ENCODE peak calls at places on chromosomes 5 and 9, in seven cellular contexts. O is GM20000, S is BE2C, B is tibial nerve, C is transverse colon, I is WTC11, G is endothelial cell. D is an unnamed sample.

GRCh38 chr5:1324301-1324700 is 20.6 kb downstream of the CLPTM1L start:
- DNase-seq in G (no peak), S (no peak), O (no peak), B (no peak), I (no peak), C (no peak), D (no peak)

GRCh38 chr9:124720429-124721108 is 50.5 kb downstream of the NR6A1 start:
- DNase-seq in I (no peak), S (no peak), C (no peak), O (no peak), B (no peak), G (no peak), D (no peak)

GRCh38 chr5:174793076-174793475 is 68.7 kb downstream of the MSX2 start:
- DNase-seq in I (no peak), C (no peak), O (no peak), G (no peak), B (no peak), S (no peak), D (no peak)

GRCh38 chr5:160438316-160439204 is 16.9 kb downstream of the PTTG1 start:
- DNase-seq in C (peak; percentile 63), G (peak; percentile 60), O (peak; percentile 44), I (peak; percentile 43), B (no peak), S (peak; percentile 62), D (no peak)

GRCh38 chr9:137280478-137281344 is 3.2 kb downstream of the TOR4A start:
- DNase-seq in C (no peak), G (peak; percentile 71), B (no peak), I (peak; percentile 66), S (peak; percentile 77), O (peak; percentile 87), D (no peak)

GRCh38 chr9:14362175-14362574 is 48.2 kb upstream of the NFIB start:
- DNase-seq in B (no peak), C (no peak), G (no peak), O (no peak), I (no peak), S (no peak), D (no peak)

GRCh38 chr9:34575775-34576592 is 13.5 kb downstream of the CNTFR start:
- DNase-seq in B (no peak), C (peak; percentile 54), S (no peak), I (no peak), O (no peak), G (no peak), D (no peak)

GRCh38 chr9:121271368-121272351 is 3.7 kb downstream of the GSN start:
- DNase-seq in O (no peak), B (no peak), S (no peak), G (no peak), I (no peak), C (no peak), D (peak; percentile 67)

GRCh38 chr9:120343416-120343815 is 236.6 kb downstream of the CDK5RAP2 start:
- DNase-seq in S (no peak), G (no peak), C (no peak), I (no peak), O (no peak), B (no peak), D (no peak)

GRCh38 chr9:132506907-132507669 is 75.3 kb upstream of the BARHL1 start:
- DNase-seq in O (no peak), S (peak; percentile 70), I (no peak), C (no peak), G (no peak), B (no peak), D (no peak)

GRCh38 chr5:101728933-101729332 is 567.2 kb downstream of the SLCO4C1 start:
- DNase-seq in I (no peak), S (peak; percentile 6), C (no peak), B (no peak), O (no peak), G (no peak), D (no peak)
- TF ChIP-seq CTCF in I (no peak), S (peak; percentile 63), C (no peak), B (no peak), O (no peak), G (no peak), D (no peak)

GRCh38 chr9:114235113-114235589 is 79.8 kb downstream of the COL27A1 start:
- DNase-seq in B (no peak), S (no peak), C (no peak), O (no peak), G (no peak), I (no peak), D (no peak)

GRCh38 chr9:114231218-114232090 is 76.1 kb downstream of the COL27A1 start:
- DNase-seq in C (no peak), G (no peak), S (no peak), I (no peak), O (no peak), B (no peak), D (no peak)

GRCh38 chr9:114232091-114232440 is 76.7 kb downstream of the COL27A1 start:
- DNase-seq in I (no peak), O (no peak), B (no peak), C (no peak), S (no peak), G (no peak), D (no peak)

GRCh38 chr9:114236391-114237138 is 81.2 kb downstream of the COL27A1 start:
- DNase-seq in I (no peak), B (no peak), C (no peak), S (no peak), G (no peak), O (no peak), D (no peak)

DNA sequence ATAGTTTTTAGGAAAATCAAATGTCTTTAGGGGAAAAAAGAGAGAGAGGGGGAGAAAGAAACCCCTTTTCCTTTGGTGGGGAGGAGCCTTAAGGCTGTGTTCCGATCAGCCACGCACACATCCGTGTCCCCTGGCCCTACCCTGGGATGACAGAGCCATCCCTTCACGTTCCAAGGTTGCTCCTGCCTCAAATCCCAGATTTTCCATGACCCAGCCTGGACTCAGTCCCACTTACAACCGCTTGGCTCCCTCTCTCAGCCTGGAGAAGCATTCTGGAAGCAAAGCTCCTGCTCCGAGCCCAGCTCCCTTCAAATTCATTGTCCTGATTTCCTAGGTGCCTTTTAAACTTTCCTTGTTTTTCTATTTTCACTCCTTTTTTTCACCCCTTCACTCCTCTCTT is 78.5 kb downstream of the COL27A1 start:
- DNase-seq in B (no peak), O (no peak), I (no peak), G (no peak), C (peak; percentile 32), S (no peak), D (no peak)
- TF ChIP-seq CTCF in B (no peak), O (no peak), I (no peak), G (no peak), C (no peak), S (no peak), D (no peak)

DNA sequence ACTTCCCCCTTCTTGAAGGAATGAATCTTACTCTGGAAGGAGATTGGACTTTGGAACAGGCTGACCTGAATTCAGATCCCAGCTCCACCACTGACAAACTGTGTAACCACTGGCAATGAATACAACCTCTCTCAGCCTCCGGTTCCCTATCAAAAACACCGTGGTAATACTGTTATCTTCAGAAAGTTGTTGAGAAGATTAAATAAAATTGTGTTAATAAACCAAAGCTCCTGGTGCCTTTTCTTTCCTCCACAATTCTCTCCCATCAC is 99.7 kb upstream of the RAI14 start:
- DNase-seq in S (no peak), O (no peak), C (no peak), B (no peak), I (no peak), G (no peak), D (no peak)
- TF ChIP-seq CTCF in S (no peak), O (no peak), C (no peak), B (no peak), I (no peak), G (no peak), D (no peak)

GRCh38 chr9:75333624-75334023 is 245.3 kb downstream of the OSTF1 start:
- DNase-seq in G (no peak), C (no peak), B (no peak), I (no peak), O (no peak), S (no peak), D (no peak)
- TF ChIP-seq CTCF in G (peak; percentile 14), C (peak; percentile 25), B (peak; percentile 18), I (no peak), O (no peak), S (peak; percentile 20), D (no peak)

GRCh38 chr5:136079195-136079985 is 50.6 kb downstream of the TGFBI start:
- DNase-seq in G (peak; percentile 41), I (peak; percentile 73), O (no peak), B (no peak), S (no peak), C (no peak), D (no peak)

GRCh38 chr5:136077046-136077445 is 48.3 kb downstream of the TGFBI start:
- DNase-seq in I (no peak), S (no peak), G (no peak), C (no peak), O (no peak), B (no peak), D (no peak)

GRCh38 chr5:136073714-136074113 is 44.9 kb downstream of the TGFBI start:
- DNase-seq in S (no peak), O (peak; percentile 38), I (no peak), G (no peak), B (no peak), C (no peak), D (no peak)

GRCh38 chr5:136080113-136080482 is 51.3 kb downstream of the TGFBI start:
- DNase-seq in O (no peak), B (no peak), G (no peak), I (no peak), C (no peak), S (no peak), D (no peak)

GRCh38 chr5:136075339-136075885 is 46.6 kb downstream of the TGFBI start:
- DNase-seq in B (no peak), O (no peak), G (no peak), C (no peak), I (no peak), S (no peak), D (no peak)
- TF ChIP-seq CTCF in B (no peak), O (no peak), G (no peak), C (no peak), I (no peak), S (no peak), D (no peak)

GRCh38 chr5:98111686-98112085 is 661.8 kb upstream of the RGMB start:
- DNase-seq in B (no peak), S (no peak), C (no peak), O (no peak), I (no peak), G (no peak), D (no peak)
- TF ChIP-seq CTCF in B (no peak), S (no peak), C (no peak), O (no peak), I (no peak), G (no peak), D (peak; percentile 17)

GRCh38 chr5:80125022-80125961 is 90.1 kb downstream of the THBS4 start:
- DNase-seq in O (peak; percentile 59), B (no peak), S (no peak), C (no peak), G (no peak), I (no peak), D (no peak)

GRCh38 chr5:80124519-80124918 is 89.4 kb downstream of the THBS4 start:
- DNase-seq in G (no peak), B (no peak), S (no peak), I (no peak), C (no peak), O (no peak), D (no peak)

GRCh38 chr5:80127037-80127642 is 92.0 kb downstream of the THBS4 start:
- DNase-seq in B (no peak), O (no peak), S (no peak), C (no peak), G (no peak), I (no peak), D (no peak)

GRCh38 chr5:80124111-80124510 is 89.0 kb downstream of the THBS4 start:
- DNase-seq in O (no peak), C (no peak), B (no peak), G (no peak), I (no peak), S (no peak), D (no peak)

GRCh38 chr5:80125962-80126480 is 90.9 kb downstream of the THBS4 start:
- DNase-seq in O (peak; percentile 49), I (no peak), G (no peak), S (no peak), B (no peak), C (no peak), D (peak; percentile 76)
- TF ChIP-seq CTCF in O (no peak), I (no peak), G (no peak), S (no peak), B (no peak), C (no peak), D (no peak)